ENCODE peak calls at places on chromosomes 4 and X, in seven cellular contexts. G is stimulated activated CD4-positive, alpha-beta T cell treated with anti-CD3 and anti-CD28 coated beads, Interleukin-15, amount 100 ng/mL, for 1 hour; Y is chondrocyte; I is naive thymus-derived CD8-positive, alpha-beta T cell; X is G401; W is HFFc6; N is T follicular helper cell. C is an unnamed sample.

GRCh38 chrX:118727686-118728339 is 407 bp downstream of the IL13RA1 start:
- DNase-seq in G (no peak), N (no peak), Y (no peak), I (no peak), W (peak), X (no peak), C (no peak)

GRCh38 chr4:99117876-99118693 is 26.0 kb downstream of the ADH4 start:
- DNase-seq in Y (no peak), I (no peak), W (no peak), N (no peak), G (no peak), X (no peak), C (no peak)

GRCh38 chr4:7761720-7762119 is 177.9 kb downstream of the AFAP1 start:
- DNase-seq in I (peak), X (peak), Y (peak), N (peak), W (no peak), G (no peak), C (no peak)

GRCh38 chrX:151700581-151700980 is 5.3 kb downstream of the PRRG3 start:
- DNase-seq in Y (no peak), I (no peak), N (no peak), W (no peak), X (no peak), G (no peak), C (no peak)

GRCh38 chrX:41320393-41320792 is 13.6 kb upstream of the DDX3X start:
- DNase-seq in G (no peak), X (no peak), Y (no peak), N (no peak), W (no peak), I (no peak), C (no peak)

GRCh38 chr4:71171592-71171991 is 167.2 kb upstream of the SLC4A4 start:
- DNase-seq in N (no peak), X (no peak), Y (no peak), G (no peak), I (no peak), W (no peak), C (no peak)

GRCh38 chr4:106062452-106062875 is 167.2 kb downstream of the NPNT start:
- DNase-seq in I (no peak), X (no peak), Y (no peak), W (peak), N (no peak), G (no peak), C (no peak)

GRCh38 chrX:12814434-12814833 is 23.2 kb downstream of the PRPS2 start:
- DNase-seq in Y (no peak), W (peak), G (no peak), I (no peak), X (peak), N (peak), C (no peak)

GRCh38 chr4:38523524-38524448 is 140.2 kb upstream of the KLF3 start:
- DNase-seq in Y (no peak), W (no peak), N (peak), G (no peak), X (no peak), I (no peak), C (no peak)

GRCh38 chr4:180923476-180923875 is 1319.7 kb upstream of the TENM3 start:
- DNase-seq in N (no peak), Y (no peak), I (no peak), G (no peak), X (no peak), W (peak), C (no peak)

GRCh38 chrX:22406332-22406731 is 133.6 kb downstream of the CBLL2 start:
- DNase-seq in G (no peak), X (no peak), W (no peak), Y (no peak), I (no peak), N (no peak), C (no peak)

GRCh38 chr4:165326831-165327210 is 648 bp upstream of the MSMO1 start:
- DNase-seq in G (no peak), W (no peak), X (peak), N (no peak), I (no peak), Y (no peak), C (peak)

GRCh38 chr4:110211007-110211769 is 12.8 kb upstream of the ELOVL6 start:
- DNase-seq in W (peak), X (peak), G (no peak), I (no peak), N (no peak), Y (no peak), C (no peak)

GRCh38 chr4:176817222-176817621 is 24.5 kb upstream of the VEGFC start:
- DNase-seq in W (no peak), X (no peak), N (no peak), Y (no peak), I (no peak), G (no peak), C (no peak)

GRCh38 chr4:89298788-89299152 is 8.8 kb downstream of the GPRIN3 start:
- DNase-seq in N (no peak), W (no peak), Y (no peak), G (no peak), I (no peak), X (peak), C (no peak)

GRCh38 chr4:17018013-17018412 is 119.6 kb upstream of the LDB2 start:
- DNase-seq in N (no peak), G (no peak), I (no peak), X (no peak), Y (no peak), W (no peak), C (no peak)

GRCh38 chrX:71254092-71254941 is at the start of gene ZMYM3:
- DNase-seq in G (peak), I (peak), X (peak), Y (peak), N (peak), W (peak), C (peak)

GRCh38 chr4:27005512-27006246 is 145.0 kb downstream of the STIM2 start:
- DNase-seq in G (no peak), I (no peak), N (no peak), W (peak), Y (no peak), X (no peak), C (no peak)

GRCh38 chr4:140239311-140239710 is 85.3 kb upstream of the MAML3 start:
- DNase-seq in G (no peak), I (no peak), X (peak), W (no peak), N (no peak), Y (no peak), C (no peak)